ENCODE peak calls at places on chromosomes 1 and 21, in six cellular contexts. One of them, this sample, is unnamed.

GRCh38 chr1:90964444-90965035 is 57.3 kb downstream of the ZNF644 start:
- DNase-seq in germinal center: no peak
- DNase-seq in left ventricle myocardium superior: no peak
- DNase-seq in PC-9: no peak
- DNase-seq in spleen: no peak
- DNase-seq in endodermal cell: no peak
- DNase-seq in this sample: no peak

GRCh38 chr1:37184789-37185188 is 150.5 kb upstream of the GRIK3 start:
- DNase-seq in germinal center: no peak
- DNase-seq in left ventricle myocardium superior: no peak
- DNase-seq in PC-9: no peak
- DNase-seq in spleen: no peak
- DNase-seq in endodermal cell: no peak
- DNase-seq in this sample: no peak

GRCh38 chr1:108671142-108671541 is 10.2 kb upstream of the HENMT1 start:
- DNase-seq in germinal center: no peak
- DNase-seq in left ventricle myocardium superior: no peak
- DNase-seq in PC-9: no peak
- DNase-seq in spleen: no peak
- DNase-seq in endodermal cell: no peak
- DNase-seq in this sample: no peak

GRCh38 chr1:209585672-209586071 is 2.2 kb downstream of the CAMK1G start:
- DNase-seq in germinal center: no peak
- DNase-seq in left ventricle myocardium superior: peak
- DNase-seq in PC-9: no peak
- DNase-seq in spleen: peak
- DNase-seq in endodermal cell: peak
- DNase-seq in this sample: peak

GRCh38 chr21:28538987-28539622 is 453.6 kb downstream of the LTN1 start:
- DNase-seq in germinal center: no peak
- DNase-seq in left ventricle myocardium superior: no peak
- DNase-seq in PC-9: no peak
- DNase-seq in spleen: no peak
- DNase-seq in endodermal cell: no peak
- DNase-seq in this sample: no peak

GRCh38 chr1:190479028-190479427 is 1.4 kb upstream of the BRINP3 start:
- DNase-seq in germinal center: no peak
- DNase-seq in left ventricle myocardium superior: no peak
- DNase-seq in PC-9: no peak
- DNase-seq in spleen: no peak
- DNase-seq in endodermal cell: no peak
- DNase-seq in this sample: no peak

GRCh38 chr1:39321979-39322378 is 117.5 kb downstream of the MACF1 start:
- DNase-seq in germinal center: no peak
- DNase-seq in left ventricle myocardium superior: no peak
- DNase-seq in PC-9: no peak
- DNase-seq in spleen: no peak
- DNase-seq in endodermal cell: no peak
- DNase-seq in this sample: no peak

GRCh38 chr1:221394011-221394544 is 347.8 kb downstream of the DUSP10 start:
- DNase-seq in germinal center: no peak
- DNase-seq in left ventricle myocardium superior: no peak
- DNase-seq in PC-9: no peak
- DNase-seq in spleen: no peak
- DNase-seq in endodermal cell: no peak
- DNase-seq in this sample: no peak

GRCh38 chr21:37028579-37028978 is 22.1 kb downstream of the RIPPLY3 start:
- DNase-seq in germinal center: no peak
- DNase-seq in left ventricle myocardium superior: no peak
- DNase-seq in PC-9: no peak
- DNase-seq in spleen: no peak
- DNase-seq in endodermal cell: no peak
- DNase-seq in this sample: no peak

GRCh38 chr1:80445021-80445420 is 1355.7 kb upstream of the ADGRL2 start:
- DNase-seq in germinal center: no peak
- DNase-seq in left ventricle myocardium superior: no peak
- DNase-seq in PC-9: no peak
- DNase-seq in spleen: no peak
- DNase-seq in endodermal cell: no peak
- DNase-seq in this sample: no peak

GRCh38 chr21:33394260-33394659 is 9.0 kb upstream of the IFNGR2 start:
- DNase-seq in germinal center: no peak
- DNase-seq in left ventricle myocardium superior: no peak
- DNase-seq in PC-9: no peak
- DNase-seq in spleen: no peak
- DNase-seq in endodermal cell: no peak
- DNase-seq in this sample: no peak

GRCh38 chr1:216183427-216183826 is 239.8 kb downstream of the USH2A start:
- DNase-seq in germinal center: no peak
- DNase-seq in left ventricle myocardium superior: no peak
- DNase-seq in PC-9: no peak
- DNase-seq in spleen: no peak
- DNase-seq in endodermal cell: no peak
- DNase-seq in this sample: no peak

GRCh38 chr1:2090216-2090890 is 40.1 kb downstream of the PRKCZ start:
- DNase-seq in germinal center: no peak
- DNase-seq in left ventricle myocardium superior: no peak
- DNase-seq in PC-9: no peak
- DNase-seq in spleen: no peak
- DNase-seq in endodermal cell: no peak
- DNase-seq in this sample: no peak

GRCh38 chr1:109369167-109369746 is 28.5 kb downstream of the SORT1 start:
- DNase-seq in germinal center: no peak
- DNase-seq in left ventricle myocardium superior: no peak
- DNase-seq in PC-9: no peak
- DNase-seq in spleen: no peak
- DNase-seq in endodermal cell: no peak
- DNase-seq in this sample: no peak

GRCh38 chr21:15149825-15150224 is 85.0 kb upstream of the NRIP1 start:
- DNase-seq in germinal center: no peak
- DNase-seq in left ventricle myocardium superior: no peak
- DNase-seq in PC-9: no peak
- DNase-seq in spleen: no peak
- DNase-seq in endodermal cell: no peak
- DNase-seq in this sample: no peak

GRCh38 chr1:223832637-223832943 is 13.2 kb downstream of the TP53BP2 start:
- DNase-seq in germinal center: peak
- DNase-seq in left ventricle myocardium superior: no peak
- DNase-seq in PC-9: no peak
- DNase-seq in spleen: no peak
- DNase-seq in endodermal cell: peak
- DNase-seq in this sample: no peak

GRCh38 chr1:116961599-116961998 is 40.0 kb upstream of the CD101 start:
- DNase-seq in germinal center: no peak
- DNase-seq in left ventricle myocardium superior: no peak
- DNase-seq in PC-9: no peak
- DNase-seq in spleen: no peak
- DNase-seq in endodermal cell: no peak
- DNase-seq in this sample: no peak

GRCh38 chr1:47776554-47777156 is 220.5 kb downstream of the TRABD2B start:
- DNase-seq in germinal center: no peak
- DNase-seq in left ventricle myocardium superior: no peak
- DNase-seq in PC-9: no peak
- DNase-seq in spleen: no peak
- DNase-seq in endodermal cell: no peak
- DNase-seq in this sample: no peak

GRCh38 chr1:223500560-223501425 is 107.6 kb downstream of the CCDC185 start:
- DNase-seq in germinal center: no peak
- DNase-seq in left ventricle myocardium superior: no peak
- DNase-seq in PC-9: peak
- DNase-seq in spleen: no peak
- DNase-seq in endodermal cell: peak
- DNase-seq in this sample: no peak

GRCh38 chr1:67605209-67605780 is 79.7 kb upstream of the GADD45A start:
- DNase-seq in germinal center: no peak
- DNase-seq in left ventricle myocardium superior: no peak
- DNase-seq in PC-9: no peak
- DNase-seq in spleen: no peak
- DNase-seq in endodermal cell: peak
- DNase-seq in this sample: no peak

GRCh38 chr1:21323091-21323490 is 32.8 kb upstream of the ECE1 start:
- DNase-seq in germinal center: no peak
- DNase-seq in left ventricle myocardium superior: peak
- DNase-seq in PC-9: no peak
- DNase-seq in spleen: no peak
- DNase-seq in endodermal cell: peak
- DNase-seq in this sample: no peak

GRCh38 chr1:119742193-119742592 is 26.5 kb downstream of the HMGCS2 start:
- DNase-seq in germinal center: no peak
- DNase-seq in left ventricle myocardium superior: peak
- DNase-seq in PC-9: no peak
- DNase-seq in spleen: no peak
- DNase-seq in endodermal cell: no peak
- DNase-seq in this sample: no peak

GRCh38 chr1:227793948-227794812 is 21.3 kb upstream of the PRSS38 start:
- DNase-seq in germinal center: peak
- DNase-seq in left ventricle myocardium superior: peak
- DNase-seq in PC-9: no peak
- DNase-seq in spleen: no peak
- DNase-seq in endodermal cell: peak
- DNase-seq in this sample: no peak

GRCh38 chr1:41860214-41860613 is 58.5 kb downstream of the HIVEP3 start:
- DNase-seq in germinal center: no peak
- DNase-seq in left ventricle myocardium superior: no peak
- DNase-seq in PC-9: peak
- DNase-seq in spleen: no peak
- DNase-seq in endodermal cell: no peak
- DNase-seq in this sample: no peak

GRCh38 chr1:81800741-81801031 is at the start of gene ADGRL2:
- DNase-seq in germinal center: no peak
- DNase-seq in left ventricle myocardium superior: peak
- DNase-seq in PC-9: no peak
- DNase-seq in spleen: no peak
- DNase-seq in endodermal cell: peak
- DNase-seq in this sample: no peak

GRCh38 chr1:177902151-177902765 is 67.6 kb downstream of the SEC16B start:
- DNase-seq in germinal center: no peak
- DNase-seq in left ventricle myocardium superior: no peak
- DNase-seq in PC-9: no peak
- DNase-seq in spleen: no peak
- DNase-seq in endodermal cell: no peak
- DNase-seq in this sample: no peak

GRCh38 chr1:113248494-113248893 is 141.8 kb upstream of the MAGI3 start:
- DNase-seq in germinal center: no peak
- DNase-seq in left ventricle myocardium superior: no peak
- DNase-seq in PC-9: no peak
- DNase-seq in spleen: no peak
- DNase-seq in endodermal cell: no peak
- DNase-seq in this sample: no peak

GRCh38 chr1:200147094-200147493 is 119.6 kb downstream of the NR5A2 start:
- DNase-seq in germinal center: no peak
- DNase-seq in left ventricle myocardium superior: no peak
- DNase-seq in PC-9: no peak
- DNase-seq in spleen: no peak
- DNase-seq in endodermal cell: no peak
- DNase-seq in this sample: no peak